ENCODE peak calls at places on chromosomes 4 and X, in four cellular contexts. K is K562, Z is HepG2, M is HCT116. B is an unnamed sample. For H4K20me1, the result is how much of the 10 kb centered on the place peaks cover.

GRCh38 chr4:158253350-158253980 is 43.2 kb downstream of the TMEM144 start:
- DNase-seq in K (no peak), Z (peak), M (peak), B (peak)

GRCh38 chrX:83819304-83819703 is 41.6 kb upstream of the CYLC1 start:
- DNase-seq in K (no peak), Z (no peak), M (no peak), B (no peak)

GRCh38 chrX:18875256-18875878 is 108.5 kb downstream of the PHKA2 start:
- DNase-seq in K (no peak), Z (no peak), M (no peak), B (peak)

GRCh38 chrX:17613979-17614572 is 123.2 kb upstream of the SCML1 start:
- DNase-seq in K (no peak), Z (peak), M (no peak), B (no peak)

GRCh38 chr4:21884615-21885014 is 64.0 kb downstream of the KCNIP4 start:
- DNase-seq in K (no peak), Z (no peak), M (no peak), B (no peak)

GRCh38 chr4:20423420-20423819 is 171.7 kb downstream of the SLIT2 start:
- DNase-seq in K (no peak), Z (no peak), M (no peak), B (no peak)

GRCh38 chr4:46852839-46853238 is 56.2 kb downstream of the COX7B2 start:
- DNase-seq in K (no peak), Z (no peak), M (no peak), B (no peak)

GRCh38 chrX:31609130-31609529 is 537.3 kb upstream of the FTHL17 start:
- DNase-seq in K (no peak), Z (no peak), M (no peak), B (peak)

GRCh38 chr4:114108869-114109268 is 129.4 kb upstream of the ARSJ start:
- DNase-seq in K (no peak), Z (peak), M (peak), B (no peak)

GRCh38 chr4:8152865-8153257 is 5.8 kb downstream of the ABLIM2 start:
- DNase-seq in K (no peak), Z (no peak), M (no peak), B (no peak)

GRCh38 chr4:1323635-1324442 is 23.2 kb upstream of the UVSSA start:
- DNase-seq in K (no peak), Z (no peak), M (peak), B (no peak)

GRCh38 chr4:117783716-117784115 is 250.6 kb upstream of the NDST3 start:
- DNase-seq in K (no peak), Z (no peak), M (no peak), B (peak)

GRCh38 chr4:100240008-100240407 is 49.7 kb upstream of the DDIT4L start:
- DNase-seq in K (no peak), Z (no peak), M (no peak), B (no peak)

GRCh38 chr4:1235381-1236102 is 13.4 kb downstream of the CTBP1 start:
- DNase-seq in K (no peak), Z (no peak), M (no peak), B (no peak)

GRCh38 chr4:33592701-33593100 is 2651.6 kb downstream of the ARAP2 start:
- DNase-seq in K (no peak), Z (no peak), M (peak), B (no peak)

GRCh38 chr4:184988611-184989010 is 29.7 kb upstream of the HELT start:
- DNase-seq in K (no peak), Z (no peak), M (no peak), B (no peak)

GRCh38 chrX:118523920-118524319 is 28.3 kb downstream of the DOCK11 start:
- DNase-seq in K (no peak), Z (no peak), M (no peak), B (no peak)

GRCh38 chrX:7252013-7252610 is 104.2 kb upstream of the PUDP start:
- DNase-seq in K (no peak), Z (no peak), M (no peak), B (no peak)

GRCh38 chr4:172962564-172963353 is 205.9 kb upstream of the GALNT7 start:
- DNase-seq in K (no peak), Z (no peak), M (no peak), B (peak)

GRCh38 chrX:149487292-149487691 is 17.8 kb downstream of the IDS start:
- DNase-seq in K (peak), Z (no peak), M (no peak), B (no peak)

GRCh38 chr4:139753686-139754085 is 88.1 kb downstream of the MGST2 start:
- DNase-seq in K (no peak), Z (no peak), M (no peak), B (no peak)

GRCh38 chr4:173371292-173372192 is 788 bp downstream of the SAP30 start:
- DNase-seq in K (peak), Z (peak), M (no peak), B (peak)

GRCh38 chr4:124337874-124338273 is 374.7 kb downstream of the ANKRD50 start:
- DNase-seq in K (no peak), Z (no peak), M (no peak), B (no peak)

GRCh38 chr4:40991908-40992307 is 222.4 kb downstream of the APBB2 start:
- DNase-seq in K (no peak), Z (no peak), M (no peak), B (no peak)

GRCh38 chr4:31187979-31188378 is 467.8 kb downstream of the PCDH7 start:
- DNase-seq in K (no peak), Z (no peak), M (no peak), B (no peak)

DNA sequence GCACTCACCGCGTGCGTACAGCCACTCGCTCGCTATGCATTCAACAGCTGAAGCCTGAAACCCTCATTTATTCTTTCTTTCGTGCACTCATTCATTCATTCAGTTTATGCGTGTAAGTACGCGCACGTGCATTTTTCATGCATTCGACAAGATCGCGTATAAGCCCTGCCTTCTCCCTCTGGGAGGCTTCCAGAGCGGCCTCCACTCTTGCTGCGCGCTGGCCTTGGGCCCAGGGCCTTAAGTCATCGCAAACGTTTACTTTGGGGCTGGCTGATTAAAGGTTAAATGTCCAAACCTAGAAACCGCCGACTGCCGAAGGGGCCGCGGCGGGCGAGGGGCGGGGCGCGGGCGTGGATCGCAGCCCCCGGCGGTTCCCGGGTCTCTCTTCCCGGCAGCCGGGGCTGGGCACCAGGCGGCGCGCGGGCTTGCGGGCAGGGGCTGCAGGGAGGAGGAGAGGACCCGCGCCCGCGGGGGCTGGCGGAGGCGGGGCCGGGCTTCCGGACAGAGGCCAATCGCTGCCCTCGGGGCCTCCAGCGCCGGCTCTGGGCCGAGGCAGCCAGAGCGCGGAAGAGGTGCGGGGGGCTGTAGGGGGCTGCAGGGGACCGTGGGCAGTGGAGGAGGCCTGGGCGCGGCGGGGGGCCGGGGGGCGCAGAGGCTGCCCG is at the start of gene GYG2:
- DNase-seq in K (peak), Z (peak), M (no peak), B (peak)
- TF ChIP-seq EZH2 in K (no peak), Z (no peak), M (no peak), B (no peak)

GRCh38 chr4:186701788-186702187 is 21.9 kb downstream of the FAT1 start:
- DNase-seq in K (no peak), Z (no peak), M (no peak), B (no peak)

GRCh38 chr4:186703510-186703909 is 20.1 kb downstream of the FAT1 start:
- DNase-seq in K (no peak), Z (no peak), M (no peak), B (no peak)

GRCh38 chr4:186702297-186702696 is 21.4 kb downstream of the FAT1 start:
- DNase-seq in K (no peak), Z (peak), M (no peak), B (no peak)

GRCh38 chr4:186702940-186703339 is 20.7 kb downstream of the FAT1 start:
- DNase-seq in K (no peak), Z (no peak), M (no peak), B (no peak)

DNA sequence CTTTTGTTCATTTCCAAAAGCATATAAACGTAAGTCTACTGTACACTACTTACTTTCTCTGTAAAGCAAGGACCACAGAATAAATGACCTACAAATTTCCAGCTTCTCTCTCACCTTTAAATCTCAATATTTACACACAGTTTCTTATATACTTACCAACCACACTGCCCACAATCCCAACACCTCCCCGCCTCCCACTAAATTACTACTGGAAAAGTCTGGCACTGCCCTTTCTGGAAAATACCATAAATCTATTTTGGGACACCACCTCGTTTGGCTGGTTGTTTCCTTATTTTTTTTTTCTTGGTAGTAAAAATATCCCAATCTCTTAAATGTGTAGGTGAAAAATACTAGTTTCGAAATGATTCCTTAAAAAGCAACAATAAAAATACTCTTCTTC is 19.6 kb downstream of the FAT1 start:
- DNase-seq in K (no peak), Z (no peak), M (no peak), B (no peak)
- H4K20me1 ChIP-seq in K (under half), Z (half or more), M (half or more), B (under half)

GRCh38 chr4:3384391-3384770 is 57.4 kb upstream of the HGFAC start:
- DNase-seq in K (no peak), Z (no peak), M (no peak), B (no peak)

GRCh38 chr4:3386486-3386885 is 55.3 kb upstream of the HGFAC start:
- DNase-seq in K (no peak), Z (no peak), M (no peak), B (no peak)

GRCh38 chr4:3387154-3387942 is 54.4 kb upstream of the HGFAC start:
- DNase-seq in K (no peak), Z (no peak), M (no peak), B (no peak)

GRCh38 chr4:3385719-3386440 is 55.9 kb upstream of the HGFAC start:
- DNase-seq in K (no peak), Z (no peak), M (no peak), B (no peak)

GRCh38 chr4:3384771-3385701 is 56.7 kb upstream of the HGFAC start:
- DNase-seq in K (no peak), Z (peak), M (no peak), B (no peak)
- H3K4me3 ChIP-seq in K (no peak), Z (peak), M (no peak), B (no peak)

GRCh38 chr4:183906736-183907651 is 1.9 kb downstream of the STOX2 start:
- DNase-seq in K (no peak), Z (no peak), M (no peak), B (peak)
- TF ChIP-seq EZH2 in K (no peak), Z (no peak), M (no peak), B (peak)

GRCh38 chr4:101265816-101266172 is 81.5 kb downstream of the PPP3CA start:
- DNase-seq in K (no peak), Z (no peak), M (no peak), B (no peak)
- H4K20me1 ChIP-seq in K (under half), Z (under half), M (under half), B (under half)

DNA sequence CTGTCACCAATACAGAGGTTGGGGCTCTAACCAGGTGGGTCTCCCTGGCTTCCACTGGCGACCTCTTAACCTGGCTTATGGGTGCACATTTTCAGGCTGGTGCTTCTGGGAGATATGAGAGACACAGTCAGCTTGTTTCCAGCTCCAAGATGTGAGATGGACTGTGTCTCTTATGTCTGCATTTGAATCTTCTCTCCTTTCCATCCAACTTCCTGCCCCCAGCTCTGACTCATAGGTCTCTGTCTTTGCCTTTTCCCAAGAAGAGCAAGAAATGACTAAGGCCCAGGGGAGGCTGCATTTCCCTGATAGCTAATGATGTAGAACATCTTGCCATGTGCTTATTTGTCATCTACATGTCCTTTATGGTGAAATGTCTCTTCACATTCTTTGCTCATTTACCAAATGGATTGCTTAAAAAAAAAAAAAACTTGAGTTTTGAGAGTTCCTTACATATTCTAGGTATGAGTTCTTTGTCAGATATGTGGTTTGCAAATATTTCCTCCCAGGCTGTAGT is 3.2 kb upstream of the UXT start:
- DNase-seq in K (peak), Z (no peak), M (no peak), B (peak)
- H3K4me3 ChIP-seq in K (no peak), Z (no peak), M (no peak), B (no peak)

DNA sequence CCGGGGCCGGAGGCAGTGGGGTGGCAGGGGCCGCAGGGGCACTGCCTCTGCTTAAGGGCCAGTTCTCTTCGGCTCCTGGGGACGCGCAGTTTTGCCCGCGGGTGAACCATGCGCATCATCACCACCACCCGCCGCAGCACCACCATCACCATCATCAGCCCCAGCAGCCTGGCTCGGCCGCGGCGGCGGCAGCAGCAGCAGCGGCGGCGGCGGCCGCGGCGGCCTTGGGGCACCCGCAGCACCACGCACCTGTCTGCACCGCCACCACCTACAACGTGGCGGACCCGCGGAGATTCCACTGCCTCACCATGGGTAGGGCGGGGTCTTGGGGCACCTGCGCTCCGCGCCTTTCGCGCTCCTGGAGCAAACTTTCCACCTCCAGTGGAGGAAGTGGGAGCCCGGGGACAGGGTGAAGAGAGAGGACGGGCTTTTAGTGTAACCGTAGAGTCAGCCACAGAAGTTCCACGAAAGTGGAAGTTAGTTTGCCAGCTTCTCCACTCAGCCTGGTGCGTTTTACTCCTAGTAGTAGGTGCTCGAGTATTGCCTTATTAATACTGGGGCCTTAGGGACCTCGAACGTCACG is 735 bp downstream of the GSX2 start:
- DNase-seq in K (no peak), Z (no peak), M (no peak), B (no peak)
- TF ChIP-seq EZH2 in K (no peak), Z (peak), M (no peak), B (peak)

GRCh38 chrX:71285929-71286328 is 2.5 kb downstream of the NONO start:
- DNase-seq in K (no peak), Z (no peak), M (no peak), B (no peak)
- H4K20me1 ChIP-seq in K (under half), Z (under half), M (under half), B (half or more)

GRCh38 chr4:5801696-5802095 is 90.7 kb downstream of the EVC start:
- DNase-seq in K (no peak), Z (no peak), M (no peak), B (no peak)

GRCh38 chr4:5799406-5799805 is 88.4 kb downstream of the EVC start:
- DNase-seq in K (no peak), Z (no peak), M (no peak), B (no peak)

GRCh38 chr4:5798946-5799345 is 87.9 kb downstream of the EVC start:
- DNase-seq in K (no peak), Z (no peak), M (no peak), B (no peak)

GRCh38 chr4:5798447-5798846 is 87.4 kb downstream of the EVC start:
- DNase-seq in K (no peak), Z (no peak), M (no peak), B (no peak)

DNA sequence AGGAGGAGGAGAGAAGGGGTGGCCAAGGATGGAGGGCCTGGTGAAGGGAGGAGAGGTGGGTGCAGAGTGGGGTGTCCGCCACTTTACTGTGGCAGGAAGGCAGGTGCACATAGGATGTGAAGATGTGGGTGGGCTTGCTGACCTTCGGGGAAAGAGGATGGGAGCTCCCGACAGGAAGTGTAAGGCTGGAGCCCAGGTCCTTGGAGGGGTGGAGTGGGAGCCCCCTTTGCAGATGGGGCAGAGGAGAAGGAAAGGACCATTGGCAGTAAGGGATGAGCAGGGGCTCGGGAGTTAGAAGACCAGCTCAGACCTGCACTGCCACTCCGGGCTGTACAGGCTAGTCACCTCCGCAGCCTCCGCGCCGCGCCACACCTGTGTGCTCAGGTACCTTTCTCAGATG is 89.5 kb downstream of the EVC start:
- DNase-seq in K (no peak), Z (no peak), M (no peak), B (no peak)
- H3K4me3 ChIP-seq in K (no peak), Z (no peak), M (no peak), B (no peak)